ENCODE peak calls at places on chromosome 6, in eight cellular contexts. R is thoracic aorta, Y is stomach, P is A673, M is HCT116, F is uterus, N is aorta, U is lung. X is an unnamed sample.

GRCh38 chr6:143007626-143008025 is 53.1 kb upstream of the AIG1 start:
- DNase-seq in N (no peak), U (no peak), M (no peak), P (no peak), Y (no peak), R (no peak), F (no peak), X (no peak)

GRCh38 chr6:27545271-27546046 is 72.6 kb upstream of the ZNF184 start:
- DNase-seq in U (no peak), P (peak), R (no peak), F (no peak), M (peak), Y (no peak), N (no peak), X (peak)

GRCh38 chr6:73985891-73986290 is 289.9 kb downstream of the CD109 start:
- DNase-seq in F (no peak), P (peak), R (no peak), Y (no peak), U (no peak), N (no peak), M (peak), X (no peak)

GRCh38 chr6:79504372-79504771 is 32.9 kb downstream of the LCA5 start:
- DNase-seq in N (no peak), P (no peak), R (no peak), U (no peak), Y (no peak), M (no peak), F (no peak), X (no peak)

GRCh38 chr6:138944412-138944811 is 43.6 kb downstream of the REPS1 start:
- DNase-seq in Y (no peak), U (no peak), F (no peak), R (no peak), P (no peak), M (no peak), N (no peak), X (peak)

GRCh38 chr6:164045082-164045481 is 630.6 kb downstream of the QKI start:
- DNase-seq in F (no peak), N (no peak), U (no peak), Y (no peak), M (no peak), P (no peak), R (no peak), X (no peak)

GRCh38 chr6:160031442-160031841 is 62.6 kb downstream of the IGF2R start:
- DNase-seq in U (peak), N (no peak), M (no peak), P (no peak), Y (no peak), F (no peak), R (no peak), X (peak)

GRCh38 chr6:14880052-14880451 is 365.8 kb upstream of the JARID2 start:
- DNase-seq in Y (no peak), M (no peak), N (no peak), P (no peak), R (no peak), F (no peak), U (no peak), X (no peak)

GRCh38 chr6:149924206-149924932 is 1.4 kb upstream of the RAET1G start:
- DNase-seq in U (no peak), M (no peak), R (no peak), Y (no peak), P (no peak), F (peak), N (peak), X (no peak)

DNA sequence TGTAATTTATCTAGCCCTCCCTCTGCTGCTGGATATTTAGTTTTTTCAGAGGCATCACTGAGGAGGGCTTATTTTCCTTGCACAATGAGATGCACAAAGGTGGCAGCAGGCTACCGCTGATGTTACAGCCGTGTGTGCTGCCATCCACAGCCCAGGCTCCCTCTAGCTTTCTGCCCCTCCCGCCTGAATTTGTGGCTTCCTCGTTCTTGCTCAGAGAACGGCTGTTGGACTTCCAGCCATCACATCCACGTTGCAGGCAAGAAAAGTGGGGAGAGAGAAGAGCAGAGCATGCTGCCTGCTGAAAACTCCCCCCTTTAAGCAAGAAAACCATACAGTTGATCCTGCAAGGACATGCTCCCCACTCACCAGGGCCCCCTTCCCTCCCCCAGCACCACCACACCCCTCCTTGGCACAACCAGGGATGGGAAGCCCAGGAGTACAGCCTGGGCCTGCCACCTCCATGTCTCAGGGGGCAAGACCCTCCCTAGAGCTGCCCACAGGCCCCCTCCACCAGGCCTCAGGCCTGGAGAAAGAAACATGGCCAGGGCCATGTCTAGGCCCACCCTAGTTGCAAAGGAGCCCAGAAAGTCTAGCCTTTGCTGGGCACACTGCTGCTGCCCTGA is 102.5 kb downstream of the MRPL14 start:
- DNase-seq in R (no peak), M (no peak), Y (no peak), F (peak), N (peak), P (no peak), U (no peak), X (no peak)
- H3K27ac ChIP-seq in R (no peak), M (no peak), Y (no peak), F (peak), N (no peak), P (no peak), U (no peak), X (no peak)

GRCh38 chr6:29008089-29008488 is 3.0 kb upstream of the ZNF311 start:
- DNase-seq in N (no peak), P (no peak), R (no peak), M (no peak), F (no peak), Y (no peak), U (no peak), X (no peak)

GRCh38 chr6:29011276-29011734 is 6.2 kb upstream of the ZNF311 start:
- DNase-seq in Y (no peak), R (no peak), F (peak), U (no peak), M (no peak), P (peak), N (peak), X (peak)

GRCh38 chr6:29009358-29009757 is 4.2 kb upstream of the ZNF311 start:
- DNase-seq in P (no peak), M (no peak), F (no peak), U (no peak), R (no peak), N (no peak), Y (no peak), X (no peak)

GRCh38 chr6:29005183-29005885 is at the start of gene ZNF311:
- DNase-seq in N (peak), P (peak), R (no peak), U (peak), Y (peak), M (no peak), F (peak), X (peak)
- H3K27ac ChIP-seq in N (no peak), P (no peak), R (peak), U (peak), Y (peak), M (no peak), F (peak), X (no peak)

DNA sequence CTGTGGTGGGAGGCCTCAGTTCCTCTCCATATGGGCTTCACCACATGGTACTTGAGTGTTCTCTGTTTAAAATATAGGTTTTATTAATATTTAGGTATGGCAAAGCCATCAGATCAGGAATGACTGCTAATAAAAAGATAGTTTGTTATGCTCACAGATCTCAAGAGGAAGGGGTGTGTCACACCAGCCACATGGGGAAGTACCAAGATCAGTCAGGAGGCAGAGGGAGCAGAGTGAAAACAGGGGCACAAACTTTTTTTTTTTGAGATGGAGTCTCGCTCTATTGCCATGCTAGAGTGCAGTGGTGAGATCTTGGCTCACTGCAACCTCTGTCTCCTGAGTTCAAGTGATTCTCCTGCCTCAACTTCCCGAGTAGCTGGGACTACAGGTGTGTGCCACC is 92.1 kb upstream of the GCM1 start:
- DNase-seq in M (no peak), R (no peak), F (no peak), Y (no peak), U (no peak), P (no peak), N (no peak), X (no peak)
- H3K27ac ChIP-seq in M (no peak), R (no peak), F (no peak), Y (no peak), U (no peak), P (no peak), N (no peak), X (no peak)

GRCh38 chr6:11317885-11318771 is 85.7 kb upstream of the NEDD9 start:
- DNase-seq in M (peak), Y (peak), P (peak), R (peak), U (peak), F (peak), N (peak), X (peak)
- H3K27ac ChIP-seq in M (no peak), Y (peak), P (no peak), R (peak), U (peak), F (peak), N (peak), X (peak)

GRCh38 chr6:5335020-5335419 is 73.7 kb downstream of the FARS2 start:
- DNase-seq in N (no peak), R (no peak), M (no peak), P (no peak), U (no peak), Y (no peak), F (no peak), X (no peak)

GRCh38 chr6:5337573-5337972 is 76.3 kb downstream of the FARS2 start:
- DNase-seq in U (no peak), M (no peak), N (no peak), F (no peak), Y (no peak), P (peak), R (no peak), X (peak)

GRCh38 chr6:5334341-5334740 is 73.0 kb downstream of the FARS2 start:
- DNase-seq in R (no peak), U (no peak), N (no peak), P (no peak), F (no peak), Y (no peak), M (no peak), X (peak)

GRCh38 chr6:5331860-5332442 is 70.6 kb downstream of the FARS2 start:
- DNase-seq in P (no peak), N (no peak), Y (no peak), U (no peak), F (no peak), R (no peak), M (no peak), X (no peak)

GRCh38 chr6:5333653-5334052 is 72.3 kb downstream of the FARS2 start:
- DNase-seq in M (no peak), F (no peak), R (no peak), U (no peak), N (no peak), Y (no peak), P (no peak), X (peak)
- H3K27ac ChIP-seq in M (no peak), F (no peak), R (no peak), U (no peak), N (no peak), Y (no peak), P (no peak), X (no peak)

GRCh38 chr6:134174790-134175531 is 122.5 kb upstream of the SLC2A12 start:
- DNase-seq in U (peak), F (peak), R (peak), Y (peak), P (peak), M (peak), N (peak), X (peak)
- H3K27ac ChIP-seq in U (peak), F (peak), R (peak), Y (peak), P (peak), M (peak), N (peak), X (peak)

DNA sequence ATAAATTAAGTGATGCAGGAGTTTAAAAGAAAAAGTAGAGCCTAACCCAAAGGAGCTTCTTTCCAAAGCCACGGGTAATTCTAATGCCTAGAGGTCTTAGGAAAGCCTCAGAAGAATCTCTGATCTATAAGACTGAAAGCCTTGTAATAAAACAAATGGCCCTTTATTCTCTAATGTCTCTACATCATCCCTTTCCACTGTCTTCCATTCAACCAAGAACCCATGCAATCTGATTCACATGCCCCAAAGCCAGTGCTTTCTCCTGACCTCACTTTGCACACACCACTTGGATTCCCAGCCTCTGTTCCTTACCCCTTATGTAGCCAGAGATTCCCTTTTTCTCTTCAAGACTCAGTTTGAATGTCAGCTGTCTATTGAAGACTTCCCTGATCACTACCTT is 252.9 kb upstream of the NRSN1 start:
- DNase-seq in N (no peak), R (no peak), U (no peak), Y (no peak), P (no peak), M (no peak), F (no peak), X (no peak)
- H3K27ac ChIP-seq in N (no peak), R (no peak), U (no peak), Y (no peak), P (no peak), M (no peak), F (no peak), X (no peak)